ENCODE peak calls at places on chromosomes 16 and 17, in four cellular contexts. One of them, this sample, is unnamed.

GRCh38 chr16:53511403-53512280 is 8.6 kb upstream of the AKTIP start:
- DNase-seq in HepG2: peak
- DNase-seq in K562: no peak
- DNase-seq in GM12878: no peak
- DNase-seq in this sample: no peak

GRCh38 chr16:79918916-79919315 is 318.4 kb upstream of the MAF start:
- DNase-seq in HepG2: no peak
- DNase-seq in K562: no peak
- DNase-seq in GM12878: no peak
- DNase-seq in this sample: no peak

GRCh38 chr17:12734852-12735430 is 54.4 kb upstream of the ARHGAP44 start:
- DNase-seq in HepG2: no peak
- DNase-seq in K562: no peak
- DNase-seq in GM12878: no peak
- DNase-seq in this sample: no peak

GRCh38 chr17:44063704-44064639 is 2.5 kb downstream of the LSM12 start:
- DNase-seq in HepG2: no peak
- DNase-seq in K562: no peak
- DNase-seq in GM12878: no peak
- DNase-seq in this sample: no peak

GRCh38 chr16:56848955-56849689 is 15.9 kb upstream of the SLC12A3 start:
- DNase-seq in HepG2: peak
- DNase-seq in K562: no peak
- DNase-seq in GM12878: no peak
- DNase-seq in this sample: no peak

GRCh38 chr17:15941781-15942180 is 3.1 kb upstream of the ADORA2B start:
- DNase-seq in HepG2: no peak
- DNase-seq in K562: no peak
- DNase-seq in GM12878: no peak
- DNase-seq in this sample: no peak

GRCh38 chr17:36869856-36870617 is 67.2 kb upstream of the LHX1 start:
- DNase-seq in HepG2: no peak
- DNase-seq in K562: peak
- DNase-seq in GM12878: no peak
- DNase-seq in this sample: no peak

GRCh38 chr17:71409712-71410111 is 711.1 kb upstream of the SOX9 start:
- DNase-seq in HepG2: no peak
- DNase-seq in K562: no peak
- DNase-seq in GM12878: no peak
- DNase-seq in this sample: no peak

GRCh38 chr17:82931696-82932060 is 91.9 kb upstream of the ZNF750 start:
- DNase-seq in HepG2: no peak
- DNase-seq in K562: no peak
- DNase-seq in GM12878: no peak
- DNase-seq in this sample: no peak

GRCh38 chr16:29926675-29927522 is 873 bp upstream of the KCTD13 start:
- DNase-seq in HepG2: peak
- DNase-seq in K562: peak
- DNase-seq in GM12878: no peak
- DNase-seq in this sample: peak

GRCh38 chr17:30831663-30832437 is at the start of gene ATAD5:
- DNase-seq in HepG2: peak
- DNase-seq in K562: peak
- DNase-seq in GM12878: peak
- DNase-seq in this sample: peak

GRCh38 chr16:69852815-69853214 is 90.7 kb downstream of the WWP2 start:
- DNase-seq in HepG2: no peak
- DNase-seq in K562: no peak
- DNase-seq in GM12878: no peak
- DNase-seq in this sample: no peak

GRCh38 chr17:31472137-31472536 is 80.7 kb downstream of the RAB11FIP4 start:
- DNase-seq in HepG2: peak
- DNase-seq in K562: no peak
- DNase-seq in GM12878: no peak
- DNase-seq in this sample: no peak

GRCh38 chr16:54180421-54181359 is 105.9 kb downstream of the IRX3 start:
- DNase-seq in HepG2: peak
- DNase-seq in K562: no peak
- DNase-seq in GM12878: no peak
- DNase-seq in this sample: no peak

GRCh38 chr17:39462644-39463375 is 1.5 kb downstream of the CDK12 start:
- DNase-seq in HepG2: no peak
- DNase-seq in K562: peak
- DNase-seq in GM12878: no peak
- DNase-seq in this sample: no peak

GRCh38 chr16:88685156-88686061 is 898 bp downstream of the SNAI3 start:
- DNase-seq in HepG2: no peak
- DNase-seq in K562: peak
- DNase-seq in GM12878: no peak
- DNase-seq in this sample: peak

GRCh38 chr17:29572691-29573557 is 4.4 kb downstream of the TP53I13 start:
- DNase-seq in HepG2: no peak
- DNase-seq in K562: peak
- DNase-seq in GM12878: no peak
- DNase-seq in this sample: no peak

GRCh38 chr17:35082073-35082657 is 18.7 kb upstream of the RFFL start:
- DNase-seq in HepG2: peak
- DNase-seq in K562: no peak
- DNase-seq in GM12878: no peak
- DNase-seq in this sample: no peak

GRCh38 chr16:79278506-79278905 is 322.0 kb downstream of the MAF start:
- DNase-seq in HepG2: no peak
- DNase-seq in K562: no peak
- DNase-seq in GM12878: no peak
- DNase-seq in this sample: no peak

GRCh38 chr17:18070861-18071340 is 16.8 kb upstream of the DRG2 start:
- DNase-seq in HepG2: no peak
- DNase-seq in K562: peak
- DNase-seq in GM12878: no peak
- DNase-seq in this sample: peak

GRCh38 chr16:8236816-8237215 is 353.5 kb downstream of the TMEM114 start:
- DNase-seq in HepG2: no peak
- DNase-seq in K562: no peak
- DNase-seq in GM12878: no peak
- DNase-seq in this sample: no peak

GRCh38 chr17:17780941-17781590 is 55.7 kb downstream of the SREBF1 start:
- DNase-seq in HepG2: no peak
- DNase-seq in K562: no peak
- DNase-seq in GM12878: no peak
- DNase-seq in this sample: peak

GRCh38 chr16:75494696-75495601 is at the start of gene CHST6:
- DNase-seq in HepG2: peak
- DNase-seq in K562: peak
- DNase-seq in GM12878: no peak
- DNase-seq in this sample: peak

GRCh38 chr16:2473999-2474876 is 689 bp upstream of the TBC1D24 start:
- DNase-seq in HepG2: no peak
- DNase-seq in K562: peak
- DNase-seq in GM12878: no peak
- DNase-seq in this sample: peak

GRCh38 chr17:82325286-82326180 is 8.0 kb downstream of the SECTM1 start:
- DNase-seq in HepG2: no peak
- DNase-seq in K562: no peak
- DNase-seq in GM12878: no peak
- DNase-seq in this sample: no peak

GRCh38 chr17:4598776-4599504 is 14.6 kb downstream of the SMTNL2 start:
- DNase-seq in HepG2: no peak
- DNase-seq in K562: no peak
- DNase-seq in GM12878: no peak
- DNase-seq in this sample: no peak

GRCh38 chr17:82216301-82217119 is 3.9 kb upstream of the CCDC57 start:
- DNase-seq in HepG2: peak
- DNase-seq in K562: no peak
- DNase-seq in GM12878: peak
- DNase-seq in this sample: no peak

GRCh38 chr16:77869997-77870813 is 81.8 kb downstream of the VAT1L start:
- DNase-seq in HepG2: no peak
- DNase-seq in K562: no peak
- DNase-seq in GM12878: no peak
- DNase-seq in this sample: no peak

DNA sequence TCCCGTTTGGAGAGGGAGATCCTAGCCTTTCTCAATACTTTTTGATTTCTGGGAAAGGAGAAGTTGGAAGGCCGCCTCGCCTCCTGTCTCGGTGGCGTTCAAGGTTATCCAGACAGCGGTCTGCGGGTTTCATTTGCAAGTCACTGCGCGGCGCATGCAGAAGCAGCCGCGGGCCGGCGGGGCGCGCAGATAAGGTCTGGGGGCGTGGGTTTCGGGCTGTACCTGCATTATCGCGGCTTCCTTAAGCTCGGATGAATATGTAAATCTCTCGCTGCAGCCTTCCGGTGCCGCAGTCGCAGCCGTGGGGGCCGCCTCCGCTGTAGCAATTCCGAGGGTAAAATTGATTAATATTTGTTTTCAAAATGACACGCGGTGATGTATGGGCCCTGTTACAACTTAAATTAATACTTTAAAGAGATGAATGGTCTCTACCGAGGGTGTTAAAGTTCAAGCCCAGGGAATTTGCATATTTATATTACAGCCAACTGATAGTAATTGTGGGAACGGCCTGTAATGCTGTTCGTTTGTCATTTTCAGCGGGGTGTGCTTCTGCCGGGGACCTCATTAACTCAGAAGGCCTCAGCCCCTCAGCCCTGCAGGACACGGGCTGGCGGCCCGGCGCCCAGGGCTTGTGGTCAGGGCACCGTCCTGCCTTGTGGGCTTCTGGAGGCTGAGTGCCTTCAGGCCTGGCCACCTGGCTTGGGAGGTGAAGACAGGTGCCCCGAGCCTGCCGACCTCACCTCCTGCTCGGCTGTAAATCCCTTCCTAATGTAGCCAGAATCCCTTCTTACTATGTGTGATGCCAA is 99.4 kb downstream of the CYLD start:
- DNase-seq in HepG2: no peak
- DNase-seq in K562: peak
- DNase-seq in GM12878: no peak
- DNase-seq in this sample: no peak
- TF ChIP-seq TARDBP in HepG2: no peak
- TF ChIP-seq TARDBP in K562: no peak
- TF ChIP-seq TARDBP in GM12878: no peak
- TF ChIP-seq TARDBP in this sample: no peak

GRCh38 chr16:24645739-24646645 is 83.5 kb upstream of the TNRC6A start:
- DNase-seq in HepG2: peak
- DNase-seq in K562: no peak
- DNase-seq in GM12878: no peak
- DNase-seq in this sample: no peak
- TF ChIP-seq TARDBP in HepG2: no peak
- TF ChIP-seq TARDBP in K562: no peak
- TF ChIP-seq TARDBP in GM12878: no peak
- TF ChIP-seq TARDBP in this sample: no peak

GRCh38 chr16:23145608-23146007 is 3.6 kb downstream of the USP31 start:
- DNase-seq in HepG2: no peak
- DNase-seq in K562: no peak
- DNase-seq in GM12878: no peak
- DNase-seq in this sample: no peak
- TF ChIP-seq TARDBP in HepG2: no peak
- TF ChIP-seq TARDBP in K562: no peak
- TF ChIP-seq TARDBP in GM12878: no peak
- TF ChIP-seq TARDBP in this sample: no peak

GRCh38 chr17:41486809-41487530 is 2.7 kb downstream of the KRT36 start:
- DNase-seq in HepG2: peak
- DNase-seq in K562: peak
- DNase-seq in GM12878: no peak
- DNase-seq in this sample: peak
- TF ChIP-seq TARDBP in HepG2: no peak
- TF ChIP-seq TARDBP in K562: no peak
- TF ChIP-seq TARDBP in GM12878: no peak
- TF ChIP-seq TARDBP in this sample: no peak

DNA sequence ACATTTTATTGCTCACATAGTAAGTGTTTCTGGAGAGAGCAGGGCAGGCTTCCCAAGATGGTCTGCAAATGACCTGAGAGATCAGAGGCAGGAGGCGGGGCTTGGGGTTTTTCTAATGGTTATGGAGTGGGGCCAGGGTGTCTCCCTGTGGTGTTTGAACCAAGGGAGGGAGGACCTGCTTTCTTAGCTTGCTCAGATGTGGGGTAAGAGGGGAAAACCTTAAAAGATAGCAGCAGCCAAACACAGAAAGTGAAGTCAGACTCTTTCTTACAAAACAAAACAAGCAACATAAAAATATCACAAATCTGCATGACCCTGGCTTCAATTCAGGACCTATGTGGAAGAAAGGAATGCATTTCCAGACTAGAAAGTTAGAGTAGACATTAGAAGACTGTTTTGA is 22.9 kb upstream of the DNAJA2 start:
- DNase-seq in HepG2: no peak
- DNase-seq in K562: no peak
- DNase-seq in GM12878: no peak
- DNase-seq in this sample: no peak
- TF ChIP-seq TARDBP in HepG2: no peak
- TF ChIP-seq TARDBP in K562: no peak
- TF ChIP-seq TARDBP in GM12878: no peak
- TF ChIP-seq TARDBP in this sample: no peak

DNA sequence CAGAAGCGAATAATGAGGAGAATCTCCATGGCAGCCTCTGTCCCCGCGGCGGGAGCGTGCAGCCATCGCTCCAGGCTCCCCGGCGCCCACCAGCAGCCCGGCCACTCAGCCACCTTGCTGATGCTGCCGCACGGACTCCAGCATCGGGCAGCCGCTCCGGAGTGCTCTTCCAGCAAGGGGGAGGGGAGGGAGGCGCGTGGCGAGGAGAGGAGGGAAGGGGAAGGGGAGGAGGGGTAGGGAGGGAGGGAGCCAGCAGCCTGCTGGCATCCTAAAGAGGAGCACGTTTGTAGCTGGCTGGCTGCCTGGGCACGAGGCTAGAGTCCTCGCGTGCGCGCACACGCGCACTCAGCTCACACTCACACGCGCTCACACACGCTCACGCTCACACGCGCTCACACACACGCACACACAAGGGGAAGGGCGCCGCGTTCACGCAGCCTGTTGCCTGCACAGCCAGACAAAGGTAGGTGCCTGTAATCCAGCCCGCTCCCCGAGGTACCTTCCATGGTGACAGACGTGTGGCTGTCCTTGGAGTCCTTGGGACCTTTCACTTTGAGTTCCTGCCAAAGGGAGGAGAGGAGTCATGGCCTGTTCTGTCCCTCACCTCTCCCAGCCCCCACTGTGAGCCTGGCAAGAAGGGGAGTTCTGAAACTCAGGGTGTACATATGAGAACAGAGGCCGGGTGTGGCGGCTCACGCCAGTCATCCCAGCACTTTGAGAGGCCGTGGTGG is 82.1 kb downstream of the TIMM22 start:
- DNase-seq in HepG2: no peak
- DNase-seq in K562: no peak
- DNase-seq in GM12878: no peak
- DNase-seq in this sample: no peak
- TF ChIP-seq TARDBP in HepG2: no peak
- TF ChIP-seq TARDBP in K562: no peak
- TF ChIP-seq TARDBP in GM12878: no peak
- TF ChIP-seq TARDBP in this sample: no peak

This sample was measured in HEK293T.